ENCODE peak calls at places on chromosomes 12 and 14, in nine cellular contexts. N, U, C, F, W, T, P, B and I are unnamed samples. For H3K9me3, the result is how much of the 10 kb centered on the place peaks cover.

GRCh38 chr14:92897922-92898599 is 24.9 kb upstream of the CHGA start:
- DNase-seq in N (no peak), W (no peak), T (no peak), P (no peak), F (no peak), U (no peak), B (no peak), C (no peak), I (no peak)

GRCh38 chr14:41785696-41786095 is 179.0 kb downstream of the LRFN5 start:
- DNase-seq in T (no peak), W (no peak), U (no peak), N (no peak), B (no peak), F (no peak), C (no peak), P (no peak), I (no peak)

GRCh38 chr12:57461904-57462306 is 2.3 kb downstream of the GLI1 start:
- DNase-seq in N (no peak), U (no peak), W (no peak), F (no peak), B (no peak), C (no peak), T (peak), P (no peak), I (no peak)

GRCh38 chr14:86777950-86778602 is 1214.9 kb downstream of the GALC start:
- DNase-seq in N (no peak), F (no peak), T (peak), C (no peak), W (no peak), U (no peak), P (no peak), B (no peak), I (no peak)

GRCh38 chr12:7439579-7440505 is 4.1 kb downstream of the CD163L1 start:
- DNase-seq in B (peak), F (no peak), C (no peak), P (peak), W (no peak), U (peak), T (peak), N (no peak), I (no peak)

GRCh38 chr14:89231426-89232113 is 185.5 kb downstream of the FOXN3 start:
- DNase-seq in T (no peak), W (no peak), F (no peak), P (no peak), U (no peak), B (no peak), N (no peak), C (no peak), I (no peak)

GRCh38 chr12:116142936-116143882 is 134.3 kb downstream of the MED13L start:
- DNase-seq in B (no peak), U (no peak), C (no peak), T (peak), N (no peak), P (no peak), W (no peak), F (no peak), I (no peak)

GRCh38 chr14:82911930-82912329 is 1378.3 kb upstream of the SEL1L start:
- DNase-seq in W (no peak), C (no peak), N (no peak), F (no peak), T (no peak), U (no peak), P (no peak), B (no peak), I (no peak)

GRCh38 chr14:71361335-71361734 is 454.1 kb downstream of the PCNX1 start:
- DNase-seq in W (no peak), T (peak), U (no peak), F (no peak), C (no peak), N (no peak), P (no peak), B (no peak), I (no peak)

GRCh38 chr14:91128699-91129098 is 14.8 kb downstream of the DGLUCY start:
- DNase-seq in B (no peak), C (no peak), T (no peak), W (no peak), P (no peak), F (no peak), N (no peak), U (no peak), I (no peak)

GRCh38 chr12:117105902-117106301 is 6.7 kb upstream of the TESC start:
- DNase-seq in P (peak), N (no peak), B (no peak), W (no peak), T (no peak), U (no peak), F (no peak), C (peak), I (no peak)

GRCh38 chr14:19911114-19911513 is 9.3 kb upstream of the OR4K5 start:
- DNase-seq in C (no peak), B (no peak), T (no peak), F (no peak), P (no peak), N (no peak), U (no peak), W (no peak), I (no peak)

GRCh38 chr12:13205809-13206559 is 9.5 kb downstream of the EMP1 start:
- DNase-seq in W (no peak), T (peak), F (no peak), U (no peak), N (no peak), B (no peak), P (no peak), C (no peak), I (no peak)

DNA sequence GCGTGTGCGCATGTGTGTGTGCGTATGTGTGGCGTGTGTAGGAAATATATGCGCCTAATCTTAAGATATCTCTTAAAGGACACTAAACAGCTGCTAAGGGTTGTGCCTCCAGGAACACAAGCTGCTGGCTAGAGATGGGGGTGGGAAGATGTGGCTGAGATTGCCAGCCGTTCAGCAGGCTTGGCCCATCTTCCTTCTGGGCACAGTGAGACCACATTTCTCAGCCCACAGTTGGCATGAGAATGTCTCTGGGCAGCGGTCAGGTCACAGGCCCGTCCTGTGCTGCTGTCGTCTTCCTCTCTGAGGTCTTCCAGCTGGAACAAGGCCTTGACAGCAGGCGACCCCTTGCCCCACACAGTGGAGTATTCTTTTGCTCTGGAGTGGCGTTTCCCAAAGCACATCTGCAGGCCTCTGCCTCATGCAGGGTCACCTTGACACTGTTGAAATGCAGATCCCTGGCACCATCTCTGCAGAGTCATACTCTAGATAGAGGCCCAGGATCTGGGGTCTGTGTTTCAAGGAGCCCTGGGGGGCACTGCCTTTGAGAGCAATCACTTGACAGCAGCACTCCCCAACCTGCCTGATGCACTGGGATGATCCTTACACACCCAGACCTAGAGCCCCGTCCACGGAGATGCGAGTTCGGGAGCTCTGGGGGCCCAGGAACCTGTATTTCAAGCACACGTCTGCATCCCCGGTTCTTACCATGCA is 335.5 kb upstream of the SFSWAP start:
- DNase-seq in N (no peak), T (no peak), B (no peak), P (no peak), U (no peak), C (no peak), F (no peak), W (no peak), I (peak)
- H3K9me3 ChIP-seq in N (under half), T (under half), B (under half), P (under half), U (under half), C (under half), F (under half), W (under half), I (under half)

GRCh38 chr14:43105305-43105704 is 1401.8 kb downstream of the FSCB start:
- DNase-seq in B (no peak), N (no peak), U (no peak), C (no peak), W (no peak), F (no peak), T (no peak), P (no peak), I (no peak)
- H3K9me3 ChIP-seq in B (under half), N (under half), U (under half), C (under half), W (under half), F (under half), T (under half), P (under half), I (under half)

DNA sequence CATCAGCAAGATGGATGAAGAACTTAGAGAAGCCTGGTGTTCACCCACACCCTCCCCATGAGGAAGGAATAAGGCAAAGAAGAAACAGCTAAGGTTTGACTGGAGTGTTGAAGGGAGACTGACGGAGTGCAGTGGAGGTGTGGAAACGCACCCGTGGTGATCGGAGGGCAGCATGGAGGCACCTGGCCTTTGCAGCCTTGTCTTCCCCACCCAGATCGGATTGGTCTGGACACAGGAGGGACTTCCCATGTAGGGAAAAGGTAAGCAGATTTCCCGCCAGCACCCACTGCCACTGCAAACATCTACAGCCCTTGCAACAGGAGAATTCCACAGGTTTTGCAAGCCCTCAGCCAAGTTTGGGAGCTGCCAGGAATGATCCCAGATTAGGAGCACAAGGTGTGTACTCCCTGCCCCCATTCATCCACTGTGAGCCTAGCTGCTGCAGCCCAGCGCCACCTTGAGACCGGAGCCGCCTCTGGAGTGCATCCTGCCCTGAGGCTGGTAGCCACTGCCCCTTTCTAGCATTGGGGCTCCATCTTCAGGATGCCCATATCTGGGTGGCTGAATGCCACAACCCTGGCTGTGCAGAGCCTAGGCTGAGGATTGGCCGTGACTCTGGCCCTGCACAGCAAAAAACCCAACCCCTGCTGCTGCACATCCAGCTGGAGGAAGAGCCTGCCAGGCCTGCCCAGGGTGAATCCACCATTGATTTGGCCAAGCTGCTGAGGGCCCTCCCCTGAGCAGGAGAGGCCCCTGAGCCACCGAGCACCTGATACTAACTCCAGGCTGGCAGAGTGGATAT is 411.1 kb downstream of the TMEM121 start:
- DNase-seq in W (no peak), C (no peak), T (no peak), U (no peak), B (peak), P (no peak), N (peak), F (no peak), I (peak)
- H3K9me3 ChIP-seq in W (under half), C (under half), T (under half), U (under half), B (under half), P (under half), N (under half), F (under half), I (under half)

GRCh38 chr14:61227893-61228591 is 53.1 kb downstream of the TMEM30B start:
- DNase-seq in N (no peak), U (no peak), W (no peak), P (no peak), T (no peak), B (no peak), F (no peak), C (no peak), I (no peak)

GRCh38 chr14:61223552-61223951 is 57.6 kb downstream of the TMEM30B start:
- DNase-seq in T (no peak), P (no peak), B (no peak), N (no peak), W (no peak), C (no peak), U (no peak), F (no peak), I (no peak)

GRCh38 chr14:61229475-61229888 is 51.7 kb downstream of the TMEM30B start:
- DNase-seq in B (no peak), T (no peak), C (peak), F (no peak), U (no peak), N (peak), P (no peak), W (no peak), I (no peak)

GRCh38 chr14:61225304-61225703 is 55.8 kb downstream of the TMEM30B start:
- DNase-seq in P (no peak), N (no peak), T (no peak), B (no peak), U (no peak), C (no peak), W (no peak), F (no peak), I (no peak)

DNA sequence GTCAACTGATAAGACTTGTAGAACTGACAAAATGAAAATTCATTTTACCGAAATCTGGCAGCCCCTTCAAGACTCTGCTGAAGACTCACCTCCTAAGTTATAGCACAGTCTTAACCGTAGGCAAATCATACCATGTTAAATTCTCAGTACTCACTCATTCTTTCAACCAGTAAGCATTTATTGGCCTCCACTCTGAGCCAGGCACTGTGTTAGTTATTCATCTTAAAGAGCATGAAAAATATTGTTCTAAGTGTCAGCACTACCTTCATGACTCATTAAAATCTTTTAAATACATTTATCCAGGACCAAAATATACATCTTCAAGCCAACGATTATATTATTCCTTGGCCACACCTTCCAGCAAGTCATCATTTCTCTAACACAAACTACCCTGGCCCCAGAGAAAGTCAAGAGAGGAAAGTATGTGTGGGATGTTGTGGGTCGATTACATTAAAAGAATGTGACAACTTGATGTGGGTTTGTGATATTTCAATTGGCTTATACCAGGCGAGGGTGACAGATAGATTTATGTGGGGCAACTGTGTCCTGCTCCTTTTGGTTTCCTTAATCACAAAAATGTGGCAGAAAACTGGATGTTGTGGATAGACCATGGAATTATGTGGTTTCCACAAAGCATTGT is 55.0 kb downstream of the TMEM30B start:
- DNase-seq in F (no peak), N (no peak), P (no peak), B (no peak), C (no peak), U (no peak), T (peak), W (no peak), I (no peak)
- H3K9me3 ChIP-seq in F (under half), N (under half), P (under half), B (under half), C (under half), U (under half), T (under half), W (under half), I (under half)

DNA sequence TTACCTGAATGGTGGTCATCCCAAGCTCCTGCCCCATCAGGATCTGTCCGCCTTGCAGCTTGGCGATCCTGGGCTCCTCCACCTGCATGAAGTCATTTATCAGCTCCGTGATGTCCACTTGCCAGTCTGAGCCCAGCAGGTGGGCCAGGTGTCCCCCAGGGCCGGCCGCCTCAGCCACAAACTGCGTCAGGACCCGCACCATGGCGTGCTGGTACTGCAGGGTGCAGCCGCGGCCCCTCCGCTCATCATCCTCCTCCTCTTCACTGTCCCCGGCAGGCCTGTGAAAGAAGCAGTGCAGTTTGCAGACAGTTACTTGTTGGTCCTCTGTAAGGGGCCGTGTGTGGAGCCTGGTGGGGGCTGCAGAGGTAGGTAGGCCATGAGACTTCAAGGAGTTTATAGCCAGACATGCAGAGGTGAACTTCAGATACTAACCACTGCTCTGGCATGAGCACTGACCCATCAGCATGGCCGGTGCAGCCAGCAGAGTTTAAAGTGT is 228.5 kb downstream of the GLT1D1 start:
- DNase-seq in P (no peak), T (no peak), B (no peak), F (no peak), N (no peak), C (no peak), W (no peak), U (no peak), I (no peak)
- H3K9me3 ChIP-seq in P (under half), T (under half), B (under half), F (under half), N (under half), C (under half), W (under half), U (under half), I (under half)

DNA sequence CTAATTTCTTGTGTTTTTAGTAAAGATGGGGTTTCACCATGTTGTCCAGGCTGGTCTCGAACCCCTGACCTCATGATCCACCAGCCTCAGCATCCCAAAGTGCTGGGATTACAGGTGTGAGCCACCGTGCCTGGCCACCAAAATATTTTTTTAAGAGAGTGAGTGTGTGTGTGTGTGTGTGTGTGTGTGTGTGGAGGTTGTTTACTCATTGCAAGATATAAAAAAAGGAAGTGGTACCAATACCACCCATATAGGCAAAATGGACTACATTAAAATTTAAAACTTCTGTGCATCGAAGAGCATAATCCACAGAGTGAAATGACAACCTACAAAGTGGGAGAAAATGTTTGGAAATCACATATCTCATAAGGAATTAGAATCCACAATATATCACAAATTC is 15.5 kb upstream of the CLEC2A start:
- DNase-seq in B (no peak), P (no peak), U (no peak), W (no peak), N (no peak), T (no peak), C (no peak), F (no peak), I (no peak)
- H3K9me3 ChIP-seq in B (under half), P (under half), U (under half), W (under half), N (under half), T (under half), C (under half), F (under half), I (under half)

GRCh38 chr12:100219328-100220109 is 18.9 kb downstream of the ACTR6 start:
- DNase-seq in W (no peak), T (no peak), B (no peak), P (no peak), F (no peak), U (no peak), N (no peak), C (no peak), I (no peak)
- H3K9me3 ChIP-seq in W (under half), T (under half), B (under half), P (under half), F (under half), U (under half), N (under half), C (under half), I (under half)